ENCODE peak calls at places on chromosomes 4 and X, in eight cellular contexts. R, U, A, I, Y, N, V and P are unnamed samples. For H3K4me1 and H3K27me3, the result is how much of the 10 kb centered on the place peaks cover.

GRCh38 chrX:39519213-39519544 is 578.6 kb downstream of the BCOR start:
- DNase-seq in I (peak), A (no peak), R (no peak), Y (no peak), U (no peak), V (peak), N (no peak), P (no peak)

GRCh38 chr4:152200776-152201333 is 335.0 kb downstream of the FBXW7 start:
- DNase-seq in U (no peak), Y (no peak), I (no peak), N (no peak), R (no peak), A (no peak), V (no peak), P (no peak)

GRCh38 chrX:103151799-103152198 is 58.9 kb upstream of the NXF3 start:
- DNase-seq in Y (no peak), R (no peak), N (no peak), V (no peak), A (no peak), U (no peak), I (peak), P (no peak)

GRCh38 chrX:136065044-136065671 is 79.9 kb downstream of the SLC9A6 start:
- DNase-seq in R (no peak), I (peak), V (peak), A (peak), U (no peak), Y (no peak), N (no peak), P (peak)

GRCh38 chr4:130747842-130748241 is 1651.9 kb downstream of the C4orf33 start:
- DNase-seq in N (no peak), R (no peak), V (no peak), A (peak), I (no peak), U (peak), Y (no peak), P (no peak)

GRCh38 chr4:186137193-186137792 is 32.8 kb downstream of the FAM149A start:
- DNase-seq in A (peak), N (no peak), Y (no peak), I (peak), V (peak), U (peak), R (no peak), P (no peak)

GRCh38 chr4:39950861-39951481 is 26.7 kb downstream of the PDS5A start:
- DNase-seq in A (peak), R (no peak), Y (no peak), U (no peak), I (no peak), V (no peak), N (no peak), P (no peak)

GRCh38 chr4:39502034-39502658 is 25.1 kb downstream of the UGDH start:
- DNase-seq in A (peak), Y (no peak), I (peak), R (no peak), N (no peak), V (no peak), U (no peak), P (no peak)

GRCh38 chrX:7972586-7972985 is 45.4 kb upstream of the PNPLA4 start:
- DNase-seq in N (no peak), I (no peak), R (no peak), Y (no peak), A (peak), V (peak), U (no peak), P (no peak)

GRCh38 chr4:166903408-166903807 is 330.9 kb downstream of the SPOCK3 start:
- DNase-seq in I (no peak), N (no peak), A (no peak), U (no peak), Y (no peak), V (no peak), R (no peak), P (no peak)

GRCh38 chrX:152637649-152638442 is at the start of gene GABRQ:
- DNase-seq in V (peak), Y (no peak), R (peak), I (peak), N (peak), A (no peak), U (peak), P (no peak)

GRCh38 chr4:146338512-146338911 is 124.2 kb downstream of the REELD1 start:
- DNase-seq in Y (no peak), A (no peak), U (no peak), N (no peak), R (no peak), I (peak), V (no peak), P (no peak)

GRCh38 chr4:10605746-10606482 is 78.7 kb downstream of the CLNK start:
- DNase-seq in V (no peak), R (no peak), N (no peak), I (peak), A (peak), Y (no peak), U (no peak), P (no peak)

GRCh38 chrX:97700547-97700946 is 816.8 kb downstream of the RPA4 start:
- DNase-seq in I (no peak), U (no peak), V (no peak), Y (no peak), R (no peak), N (no peak), A (no peak), P (no peak)

GRCh38 chr4:183444953-183445543 is 612 bp downstream of the CDKN2AIP start:
- DNase-seq in R (no peak), I (peak), N (no peak), U (peak), A (no peak), Y (peak), V (peak), P (no peak)

GRCh38 chr4:159677521-159677920 is 574.6 kb downstream of the RAPGEF2 start:
- DNase-seq in N (no peak), I (no peak), R (no peak), A (peak), V (no peak), Y (no peak), U (no peak), P (no peak)

GRCh38 chr4:24169956-24170355 is 280.1 kb upstream of the PPARGC1A start:
- DNase-seq in U (no peak), Y (no peak), A (no peak), V (no peak), R (no peak), I (no peak), N (no peak), P (no peak)

GRCh38 chrX:55056820-55057690 is 17.8 kb upstream of the PAGE2B start:
- DNase-seq in R (no peak), V (no peak), A (peak), I (peak), U (no peak), Y (no peak), N (no peak), P (peak)

GRCh38 chr4:150211016-150211415 is 132.8 kb downstream of the DCLK2 start:
- DNase-seq in N (no peak), A (no peak), R (no peak), Y (no peak), V (no peak), U (no peak), I (peak), P (no peak)

DNA sequence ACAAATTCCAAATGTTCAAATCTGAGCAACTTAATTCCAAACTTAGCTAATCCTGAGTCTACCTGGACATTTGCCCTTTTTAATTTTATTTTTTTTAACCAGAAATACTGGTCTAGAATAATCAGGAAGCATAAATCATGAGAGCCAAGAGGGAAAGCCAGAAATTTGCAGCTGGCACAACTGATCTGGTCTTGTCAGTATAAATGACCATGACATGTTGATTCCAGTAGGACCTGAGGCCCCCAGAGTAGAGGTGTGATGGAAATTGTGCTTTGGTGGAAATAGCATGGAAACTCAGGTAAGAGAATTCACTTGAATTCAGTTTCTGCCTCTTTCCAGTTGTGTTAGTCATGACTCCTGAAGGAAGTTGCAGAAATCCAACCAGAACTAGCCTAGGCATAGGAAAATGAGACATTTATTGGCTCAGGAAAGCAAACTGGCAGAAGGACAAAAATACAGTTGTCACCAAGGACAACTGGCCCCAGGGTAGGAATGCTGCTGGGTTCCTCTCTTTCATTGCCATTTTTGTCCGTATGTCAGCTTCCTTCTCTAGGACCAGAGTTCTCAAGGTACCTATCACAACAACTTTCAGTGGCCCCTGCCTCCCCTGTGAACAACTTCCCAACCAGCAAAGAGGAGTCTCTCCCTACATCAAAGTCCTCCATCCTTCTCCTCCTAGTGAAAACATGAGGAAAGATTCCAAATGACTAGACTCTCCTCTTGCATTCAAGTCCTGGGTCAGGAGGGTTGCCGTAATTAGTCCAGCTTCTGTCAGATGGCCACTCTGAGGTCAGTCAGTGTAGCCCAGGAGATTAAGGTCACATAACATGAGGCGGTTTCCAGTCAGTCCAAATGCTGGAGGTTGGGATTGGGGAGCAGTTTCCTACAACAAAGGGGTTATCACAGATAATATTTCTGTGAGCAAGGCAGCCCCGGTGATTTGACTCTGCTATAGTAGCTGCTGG is 29.3 kb upstream of the MYOZ2 start:
- DNase-seq in R (no peak), I (peak), V (no peak), U (no peak), A (peak), N (no peak), Y (no peak), P (no peak)
- H3K4me3 ChIP-seq in R (no peak), I (no peak), V (no peak), U (no peak), A (no peak), N (no peak), Y (no peak), P (no peak)

DNA sequence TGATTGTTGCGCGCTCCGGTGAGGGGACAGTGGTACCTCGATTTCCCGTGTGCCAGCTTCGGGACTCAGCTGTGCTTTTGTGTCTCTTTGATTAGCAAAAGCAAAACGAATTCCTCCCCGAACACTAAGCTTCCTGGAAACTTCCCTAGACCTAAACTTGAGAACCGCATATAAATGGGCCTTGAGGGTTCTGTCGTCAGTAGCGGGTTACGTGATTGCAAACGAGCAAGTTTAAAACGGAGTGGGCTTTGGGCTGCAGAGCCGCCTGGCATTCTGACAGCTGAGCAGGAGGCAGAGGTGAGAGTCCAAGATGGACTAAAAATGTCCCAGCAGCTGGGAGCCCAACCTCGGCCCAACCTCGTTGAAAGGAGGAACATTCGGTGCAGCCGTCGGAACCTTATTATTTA is 1.2 kb upstream of the TAPT1 start:
- DNase-seq in R (no peak), N (peak), U (peak), A (peak), V (peak), Y (peak), I (peak), P (no peak)
- H3K4me1 ChIP-seq in R (under half), N (under half), U (under half), A (under half), V (under half), Y (under half), I (under half), P (under half)

DNA sequence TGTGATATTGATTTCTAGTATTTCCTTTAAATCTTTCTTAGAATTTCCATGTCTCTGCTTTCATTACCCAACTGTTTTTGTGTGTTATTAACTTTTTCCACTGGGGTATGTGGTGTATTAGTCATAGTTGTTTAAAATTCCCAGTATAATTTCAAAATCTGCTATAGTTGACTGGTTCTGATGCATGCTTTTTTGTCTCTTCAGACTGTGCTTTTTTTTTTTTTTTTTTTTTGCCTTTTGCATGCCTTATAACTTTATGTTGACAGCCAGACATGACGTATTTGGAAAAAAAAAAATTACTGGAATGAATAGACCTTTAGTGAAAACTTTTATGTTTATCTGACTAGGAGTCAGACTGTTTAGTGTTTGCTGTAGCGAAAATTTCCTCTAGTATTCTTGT is 580.4 kb downstream of the ANKRD50 start:
- DNase-seq in I (peak), N (no peak), U (no peak), V (no peak), R (no peak), Y (no peak), A (peak), P (no peak)
- H3K27me3 ChIP-seq in I (under half), N (under half), U (under half), V (under half), R (under half), Y (under half), A (under half), P (under half)

GRCh38 chr4:73929285-73929684 is 52.5 kb downstream of the PF4 start:
- DNase-seq in N (no peak), U (no peak), V (no peak), Y (no peak), R (no peak), I (no peak), A (no peak), P (no peak)
- H3K4me3 ChIP-seq in N (no peak), U (no peak), V (no peak), Y (no peak), R (no peak), I (no peak), A (no peak), P (no peak)

DNA sequence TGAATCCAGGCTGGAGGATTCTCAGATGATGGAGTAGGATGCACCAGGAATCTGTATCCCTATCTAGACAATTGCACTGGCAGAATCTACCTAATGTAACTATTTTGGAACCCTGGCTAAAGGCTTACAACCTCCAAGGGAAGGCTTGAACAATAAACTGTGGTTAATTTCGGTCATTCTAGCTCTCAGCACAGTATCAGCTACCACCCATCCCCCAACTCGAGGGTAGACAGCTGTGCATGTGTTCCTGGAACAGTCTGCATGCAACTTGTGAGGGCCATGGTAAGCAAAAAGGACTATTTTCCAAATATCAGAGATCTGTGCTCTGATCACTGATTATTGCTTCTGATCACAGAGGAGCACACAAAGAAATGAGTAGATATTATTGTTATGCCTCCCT is 34.0 kb downstream of the ELF2 start:
- DNase-seq in V (no peak), N (no peak), Y (no peak), I (no peak), A (no peak), U (no peak), R (no peak), P (no peak)
- H3K4me1 ChIP-seq in V (under half), N (under half), Y (under half), I (under half), A (under half), U (under half), R (under half), P (under half)

GRCh38 chr4:4872148-4872903 is 12.9 kb downstream of the MSX1 start:
- DNase-seq in V (peak), R (no peak), N (peak), Y (no peak), I (no peak), A (no peak), U (no peak), P (no peak)

GRCh38 chr4:4875147-4875546 is 15.7 kb downstream of the MSX1 start:
- DNase-seq in N (no peak), V (peak), I (no peak), Y (no peak), A (no peak), U (no peak), R (no peak), P (no peak)

GRCh38 chr4:4871267-4872147 is 12.0 kb downstream of the MSX1 start:
- DNase-seq in U (no peak), A (no peak), I (no peak), V (no peak), R (no peak), Y (no peak), N (peak), P (no peak)

GRCh38 chr4:4875611-4876010 is 16.1 kb downstream of the MSX1 start:
- DNase-seq in U (no peak), V (no peak), I (no peak), R (no peak), A (no peak), N (no peak), Y (no peak), P (no peak)

GRCh38 chr4:4874254-4874653 is 14.8 kb downstream of the MSX1 start:
- DNase-seq in U (no peak), V (no peak), R (no peak), Y (no peak), N (no peak), A (no peak), I (no peak), P (no peak)
- H3K27me3 ChIP-seq in U (under half), V (half or more), R (under half), Y (half or more), N (half or more), A (half or more), I (under half), P (under half)

GRCh38 chrX:24055043-24055356 is 244 bp downstream of the EIF2S3 start:
- DNase-seq in I (no peak), A (no peak), R (peak), U (no peak), Y (no peak), V (no peak), N (no peak), P (no peak)
- H3K4me3 ChIP-seq in I (no peak), A (no peak), R (no peak), U (no peak), Y (no peak), V (no peak), N (no peak), P (no peak)

GRCh38 chrX:1477801-1478458 is 25.2 kb upstream of the ASMTL start:
- DNase-seq in U (no peak), V (no peak), R (no peak), I (no peak), A (no peak), N (no peak), Y (peak), P (no peak)

GRCh38 chrX:1481636-1482529 is 29.2 kb upstream of the ASMTL start:
- DNase-seq in I (peak), N (no peak), Y (peak), R (peak), U (peak), A (peak), V (peak), P (peak)

GRCh38 chrX:1476682-1477081 is 24.0 kb upstream of the ASMTL start:
- DNase-seq in I (no peak), Y (no peak), R (no peak), V (no peak), U (no peak), A (no peak), N (no peak), P (no peak)

GRCh38 chrX:1477229-1477628 is 24.5 kb upstream of the ASMTL start:
- DNase-seq in A (no peak), U (no peak), N (no peak), I (no peak), R (no peak), V (no peak), Y (no peak), P (no peak)

GRCh38 chrX:1480082-1480785 is 27.5 kb upstream of the ASMTL start:
- DNase-seq in Y (peak), N (no peak), V (no peak), I (no peak), A (no peak), R (no peak), U (no peak), P (no peak)
- H3K4me1 ChIP-seq in Y (under half), N (under half), V (under half), I (under half), A (under half), R (under half), U (half or more), P (under half)

DNA sequence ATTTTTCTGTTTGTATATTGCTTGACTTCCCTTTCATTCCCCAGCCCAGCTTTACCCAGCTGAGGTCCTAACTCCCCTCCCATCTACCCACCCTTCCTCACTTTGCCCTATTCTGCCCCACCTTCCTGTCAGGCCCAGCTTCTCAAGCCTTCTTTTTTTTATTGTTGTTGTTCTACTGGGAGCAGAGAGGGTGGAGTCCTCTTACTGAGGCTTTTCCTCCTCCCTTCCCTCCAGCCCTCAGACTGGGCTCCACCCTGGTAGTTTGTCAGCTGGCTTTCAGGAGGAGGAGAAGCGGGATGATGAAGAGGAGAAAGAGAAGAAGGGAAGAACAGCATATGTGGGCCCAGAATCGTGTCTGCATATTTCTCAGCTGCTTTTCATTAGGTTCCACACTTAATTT is 3.2 kb upstream of the KLF8 start:
- DNase-seq in A (no peak), N (no peak), V (no peak), R (no peak), U (no peak), Y (no peak), I (peak), P (no peak)
- H3K27me3 ChIP-seq in A (under half), N (under half), V (under half), R (under half), U (under half), Y (under half), I (under half), P (under half)